ENCODE peak calls at places on chromosomes 12 and 14, in eight cellular contexts. E is iris pigment epithelial cell; A is activated CD4-positive, alpha-beta memory T cell treated with anti-CD3 and anti-CD28 coated beads for 36 hours; C is H7; F is CD4-positive, CD25-positive, alpha-beta regulatory T cell; N is kidney tubule cell; D is EH; O is GM19239. P is an unnamed sample.

GRCh38 chr14:58663494-58664111 is 25.8 kb downstream of the DACT1 start:
- DNase-seq in F (no peak), E (peak; percentile 97), A (no peak), C (no peak), N (peak; percentile 96), O (no peak), D (peak; percentile 88), P (no peak)

GRCh38 chr12:104816845-104817503 is 141.1 kb downstream of the SLC41A2 start:
- DNase-seq in D (no peak), N (no peak), E (peak; percentile 10), O (no peak), A (no peak), C (no peak), F (no peak), P (no peak)

GRCh38 chr12:79925492-79925891 is 9.4 kb downstream of the PPP1R12A start:
- DNase-seq in C (no peak), O (no peak), N (no peak), E (no peak), F (no peak), D (peak; percentile 38), A (no peak), P (no peak)

GRCh38 chr12:6376079-6376941 is 947 bp upstream of the SCNN1A start:
- DNase-seq in O (no peak), D (peak; percentile 71), C (peak; percentile 89), A (peak; percentile 22), F (no peak), N (peak; percentile 78), E (peak; percentile 70), P (no peak)

GRCh38 chr12:31749024-31749704 is 20.3 kb upstream of the AMN1 start:
- DNase-seq in D (peak; percentile 93), E (peak; percentile 99), O (peak; percentile 45), C (peak; percentile 59), A (peak; percentile 87), N (peak; percentile 99), F (peak; percentile 53), P (peak; percentile 84)

GRCh38 chr12:31961137-31961536 is 1.9 kb downstream of the RESF1 start:
- DNase-seq in N (peak; percentile 65), D (no peak), C (no peak), O (no peak), F (no peak), A (no peak), E (no peak), P (no peak)

GRCh38 chr14:101810897-101811620 is 49.5 kb downstream of the PPP2R5C start:
- DNase-seq in A (no peak), O (no peak), N (peak; percentile 60), E (peak; percentile 40), F (no peak), D (peak; percentile 42), C (no peak), P (no peak)

GRCh38 chr12:21607701-21608100 is 3.1 kb upstream of the GYS2 start:
- DNase-seq in O (no peak), D (peak; percentile 33), E (peak; percentile 37), F (no peak), N (peak; percentile 35), A (no peak), C (no peak), P (peak; percentile 19)

GRCh38 chr12:40598073-40598472 is 94.2 kb upstream of the CNTN1 start:
- DNase-seq in N (no peak), A (no peak), O (no peak), E (no peak), F (no peak), C (no peak), D (no peak), P (no peak)

GRCh38 chr12:52043386-52044212 is 7.6 kb upstream of the NR4A1 start:
- DNase-seq in D (peak; percentile 74), O (no peak), F (no peak), E (no peak), C (no peak), A (no peak), N (no peak), P (no peak)

GRCh38 chr12:68378859-68379628 is 46.9 kb upstream of the MDM1 start:
- DNase-seq in N (no peak), C (no peak), F (no peak), E (no peak), A (no peak), D (no peak), O (no peak), P (peak; percentile 35)

GRCh38 chr14:68124885-68125731 is 305.5 kb downstream of the RAD51B start:
- DNase-seq in E (peak; percentile 87), O (no peak), N (peak; percentile 96), A (peak; percentile 21), F (no peak), D (peak; percentile 80), C (no peak), P (no peak)

P was measured in AG09319.